ENCODE peak calls at places on chromosomes 11 and 22, in ten cellular contexts. T, S, Q, N, K, Z, G, U, C and M are unnamed samples.

GRCh38 chr22:37043828-37044538 is 7.6 kb upstream of the KCTD17 start:
- DNase-seq in K (peak; percentile 66), Z (peak; percentile 83), Q (no peak), U (no peak), C (peak; percentile 89), T (peak; percentile 52), N (peak; percentile 33), G (no peak), S (peak; percentile 77), M (no peak)

GRCh38 chr11:114889464-114890065 is 211.2 kb downstream of the NXPE2 start:
- DNase-seq in C (no peak), U (no peak), T (no peak), Q (no peak), Z (no peak), K (no peak), N (no peak), G (peak; percentile 53), S (no peak), M (no peak)

GRCh38 chr11:106644824-106645223 is 373.5 kb downstream of the GUCY1A2 start:
- DNase-seq in C (no peak), T (no peak), N (peak; percentile 28), U (no peak), S (no peak), Z (no peak), Q (no peak), G (no peak), K (peak; percentile 46), M (no peak)

GRCh38 chr22:35597692-35598395 is 19.3 kb downstream of the MB start:
- DNase-seq in N (no peak), K (no peak), Z (no peak), T (no peak), S (no peak), U (no peak), Q (no peak), C (no peak), G (no peak), M (no peak)

GRCh38 chr11:65116370-65117205 is 913 bp downstream of the ZNHIT2 start:
- DNase-seq in C (peak; percentile 89), T (peak; percentile 52), U (no peak), G (no peak), K (peak; percentile 59), S (peak; percentile 80), Q (peak; percentile 67), N (peak; percentile 27), Z (peak; percentile 55), M (peak; percentile 68)

GRCh38 chr22:29245626-29246385 is 22.0 kb downstream of the RHBDD3 start:
- DNase-seq in Z (peak; percentile 70), G (peak; percentile 60), T (peak; percentile 65), Q (peak; percentile 71), S (peak; percentile 91), U (peak; percentile 61), C (peak; percentile 90), N (peak; percentile 70), K (peak; percentile 75), M (peak; percentile 58)

GRCh38 chr11:11268706-11269105 is 84.3 kb downstream of the CSNK2A3 start:
- DNase-seq in U (no peak), S (peak; percentile 32), G (no peak), Q (no peak), T (no peak), K (no peak), Z (no peak), C (no peak), N (no peak), M (no peak)

GRCh38 chr22:39908737-39909136 is 7.9 kb downstream of the GRAP2 start:
- DNase-seq in U (no peak), Z (no peak), C (no peak), K (no peak), S (no peak), G (no peak), N (no peak), T (no peak), Q (no peak), M (no peak)

GRCh38 chr11:122436188-122436555 is 219.3 kb upstream of the UBASH3B start:
- DNase-seq in Q (no peak), C (no peak), G (no peak), Z (no peak), N (no peak), S (no peak), K (no peak), T (no peak), U (no peak), M (no peak)

GRCh38 chr11:122435540-122436187 is 219.9 kb upstream of the UBASH3B start:
- DNase-seq in U (no peak), G (no peak), C (no peak), T (no peak), N (no peak), K (no peak), Z (no peak), S (no peak), Q (no peak), M (no peak)

GRCh38 chr11:122440783-122441701 is 214.5 kb upstream of the UBASH3B start:
- DNase-seq in U (peak; percentile 65), N (peak; percentile 48), T (peak; percentile 55), K (peak; percentile 48), G (peak; percentile 52), C (no peak), Z (no peak), Q (no peak), S (peak; percentile 77), M (no peak)

GRCh38 chr11:122441702-122442092 is 213.8 kb upstream of the UBASH3B start:
- DNase-seq in N (peak; percentile 22), Z (no peak), G (no peak), T (no peak), C (no peak), K (peak; percentile 1), Q (no peak), S (no peak), U (no peak), M (no peak)

GRCh38 chr11:122439911-122440782 is 215.4 kb upstream of the UBASH3B start:
- DNase-seq in C (no peak), Z (no peak), Q (no peak), K (peak; percentile 70), T (peak; percentile 65), S (peak; percentile 89), U (peak; percentile 71), G (peak; percentile 48), N (peak; percentile 83), M (no peak)
- H3K4me3 ChIP-seq in C (peak overlapping the region; percentile 23), Z (no peak overlapping the region), Q (no peak overlapping the region), K (peak overlapping the region; percentile 18), T (no peak overlapping the region), S (peak overlapping the region; percentile 76), U (peak overlapping the region; percentile 43), G (no peak overlapping the region), N (peak overlapping the region; percentile 74), M (no peak overlapping the region)

DNA sequence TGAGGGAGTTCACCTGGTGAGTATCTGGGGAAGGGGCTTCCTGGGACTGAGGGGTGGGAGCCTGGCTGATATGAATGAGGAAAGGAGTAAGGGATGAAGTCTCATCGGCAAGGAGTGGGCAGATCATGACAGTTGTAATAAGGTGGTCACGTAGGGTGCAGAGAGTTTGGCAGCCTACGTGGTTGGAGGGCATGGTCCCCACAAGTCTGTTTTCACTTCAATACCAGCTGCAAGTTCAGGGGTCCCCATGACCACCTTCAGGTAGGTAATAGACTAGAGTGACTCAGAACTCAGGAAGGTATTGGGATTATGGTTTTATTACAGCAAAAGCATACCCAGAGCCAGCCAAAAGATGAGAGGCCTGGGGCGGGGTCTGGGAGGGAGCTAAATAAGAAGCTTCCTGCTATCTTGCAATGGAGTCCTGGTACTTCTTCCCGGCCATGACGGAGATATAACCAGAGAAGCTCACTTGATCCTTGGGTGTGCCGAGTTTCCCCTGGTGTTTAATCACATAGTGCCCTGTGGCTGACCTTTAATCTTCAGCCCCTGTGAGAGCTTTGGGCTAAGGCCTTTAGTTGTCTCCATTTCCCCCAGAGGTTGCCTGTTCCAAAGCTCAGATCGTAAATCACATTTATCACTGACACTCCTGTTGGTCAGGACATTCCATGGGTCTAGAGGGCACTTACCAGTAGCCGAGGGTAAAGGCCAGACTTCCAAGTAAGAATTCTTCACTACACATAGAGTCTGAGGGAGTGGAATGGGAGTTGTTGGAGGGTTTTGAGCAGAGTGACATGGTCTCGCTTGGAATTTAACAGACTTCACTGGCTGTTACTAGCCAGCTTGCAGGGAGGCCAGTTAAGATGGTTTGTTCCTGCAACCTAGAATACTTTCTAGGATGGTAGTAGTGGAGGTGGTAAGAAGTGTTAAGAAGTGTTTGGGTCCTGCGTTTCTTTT is 9.1 kb downstream of the SLC3A2 start:
- DNase-seq in S (peak; percentile 68), C (no peak), K (peak; percentile 47), G (no peak), Z (no peak), U (no peak), T (peak; percentile 69), Q (no peak), N (peak; percentile 54), M (no peak)
- H3K36me3 ChIP-seq in S (peaks cover 53% of the 10 kb centered on the region), C (peaks cover 52% of the 10 kb centered on the region), K (peaks cover 43% of the 10 kb centered on the region), G (peaks cover 54% of the 10 kb centered on the region), Z (peaks cover 55% of the 10 kb centered on the region), U (no peaks in the 10 kb centered on the region), T (peaks cover 28% of the 10 kb centered on the region), Q (peaks cover 55% of the 10 kb centered on the region), N (peaks cover 33% of the 10 kb centered on the region), M (peaks cover 40% of the 10 kb centered on the region)

GRCh38 chr11:16941935-16942334 is 72.3 kb downstream of the PLEKHA7 start:
- DNase-seq in Q (no peak), S (no peak), U (no peak), T (no peak), G (no peak), C (no peak), K (no peak), N (no peak), Z (no peak), M (no peak)

GRCh38 chr11:16942342-16942741 is 71.9 kb downstream of the PLEKHA7 start:
- DNase-seq in K (no peak), T (peak; percentile 74), Q (no peak), U (no peak), N (peak; percentile 8), Z (no peak), G (no peak), S (no peak), C (no peak), M (no peak)

GRCh38 chr11:16942917-16943316 is 71.3 kb downstream of the PLEKHA7 start:
- DNase-seq in N (peak; percentile 49), Z (no peak), Q (no peak), K (no peak), S (no peak), T (no peak), G (no peak), C (no peak), U (no peak), M (no peak)

GRCh38 chr11:16946477-16947282 is 67.5 kb downstream of the PLEKHA7 start:
- DNase-seq in G (no peak), Z (no peak), C (no peak), S (no peak), N (no peak), T (peak; percentile 29), U (no peak), Q (no peak), K (no peak), M (no peak)

DNA sequence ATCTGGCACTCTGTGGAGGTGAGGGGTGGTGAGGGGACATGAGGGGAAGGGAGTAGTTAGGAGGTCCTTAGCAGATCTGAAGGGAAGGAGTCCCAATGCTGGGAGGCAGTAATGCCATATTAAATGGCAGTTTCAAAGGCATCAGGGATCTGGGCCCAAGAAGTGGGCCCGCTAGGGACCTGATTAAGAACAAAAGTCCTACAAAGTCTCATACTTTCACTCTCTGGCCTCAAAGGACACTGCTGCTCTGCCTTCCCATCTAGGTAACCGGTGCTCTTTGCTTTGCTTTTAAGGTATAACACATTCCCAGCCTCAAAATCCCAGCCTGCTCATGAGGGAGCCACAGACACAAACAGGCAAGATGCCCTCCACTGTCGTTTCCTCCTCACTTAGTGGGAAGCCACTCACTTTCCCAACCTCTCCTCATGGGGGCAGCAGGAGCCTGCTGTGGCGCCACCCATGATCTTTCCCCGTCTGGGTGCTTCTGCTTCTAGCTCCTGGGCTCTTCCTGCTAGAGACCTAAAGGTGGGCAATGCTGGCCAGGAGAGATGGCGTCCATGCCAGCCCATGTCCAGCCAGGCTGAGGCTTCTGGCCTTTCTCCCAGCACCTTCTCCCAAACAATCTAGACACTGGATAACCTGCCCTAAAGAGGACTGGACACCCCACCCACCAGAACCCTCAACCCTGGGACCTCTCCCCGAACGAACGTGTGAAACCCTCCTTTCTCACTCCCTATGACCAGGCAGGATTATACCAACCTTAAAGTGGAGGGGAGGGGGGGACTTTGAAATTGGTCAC is 68.3 kb downstream of the PLEKHA7 start:
- DNase-seq in U (peak; percentile 48), S (peak; percentile 82), T (peak; percentile 79), Z (peak; percentile 45), N (peak; percentile 60), K (peak; percentile 76), G (peak; percentile 35), C (peak; percentile 81), Q (peak; percentile 62), M (no peak)
- H3K4me1 ChIP-seq in U (no peaks in the 10 kb centered on the region), S (peaks cover 7% of the 10 kb centered on the region), T (no peaks in the 10 kb centered on the region), Z (peaks cover 9% of the 10 kb centered on the region), N (no peaks in the 10 kb centered on the region), K (peaks cover 27% of the 10 kb centered on the region), G (peaks cover 14% of the 10 kb centered on the region), C (peaks cover 11% of the 10 kb centered on the region), Q (no peaks in the 10 kb centered on the region), M (no peaks in the 10 kb centered on the region)

DNA sequence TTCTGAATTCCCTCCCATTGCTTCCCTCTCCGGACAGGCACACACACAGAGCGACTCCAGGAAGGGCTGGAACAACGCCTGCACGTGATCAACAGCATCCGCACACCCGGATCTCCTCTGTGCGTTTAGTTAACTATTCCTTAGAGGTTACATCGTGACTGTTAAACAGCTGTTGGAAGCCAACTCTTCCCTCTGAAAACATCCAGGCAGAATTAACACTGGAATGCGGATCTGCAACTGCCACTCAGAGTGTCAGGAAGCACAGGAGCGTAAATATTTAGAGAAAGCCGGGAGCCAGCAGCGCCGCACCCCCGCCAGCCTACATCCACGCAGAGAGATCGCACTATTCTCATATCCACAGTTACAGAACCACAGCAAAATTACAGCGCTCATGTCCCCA is 46.2 kb downstream of the SHANK2 start:
- DNase-seq in S (no peak), N (peak; percentile 46), G (peak; percentile 8), U (no peak), C (peak; percentile 23), T (peak; percentile 44), Q (no peak), K (peak; percentile 54), Z (no peak), M (no peak)
- H3K4me3 ChIP-seq in S (no peak overlapping the region), N (no peak overlapping the region), G (no peak overlapping the region), U (no peak overlapping the region), C (no peak overlapping the region), T (no peak overlapping the region), Q (no peak overlapping the region), K (no peak overlapping the region), Z (no peak overlapping the region), M (no peak overlapping the region)